ENCODE peak calls at places on chromosomes 11 and 22, in seven cellular contexts. Y, E, N, A, C, Q and H are unnamed samples.

GRCh38 chr11:74671520-74672196 is 59.6 kb downstream of the CHRDL2 start:
- DNase-seq in Y (no peak), E (no peak), N (no peak), A (no peak), C (no peak), Q (no peak), H (no peak)

GRCh38 chr22:30309981-30310672 is 16.6 kb downstream of the TBC1D10A start:
- DNase-seq in Y (no peak), E (peak), N (no peak), A (no peak), C (no peak), Q (no peak), H (no peak)

GRCh38 chr11:60338053-60338452 is 11.0 kb downstream of the MS4A6E start:
- DNase-seq in Y (no peak), E (no peak), N (no peak), A (no peak), C (no peak), Q (no peak), H (no peak)

GRCh38 chr11:73585834-73586575 is 11.9 kb downstream of the FAM168A start:
- DNase-seq in Y (no peak), E (no peak), N (no peak), A (no peak), C (no peak), Q (no peak), H (no peak)

GRCh38 chr22:48752451-48753380 is 1075.0 kb downstream of the BRD1 start:
- DNase-seq in Y (no peak), E (no peak), N (peak), A (no peak), C (no peak), Q (no peak), H (no peak)

GRCh38 chr22:25389541-25389919 is 170.1 kb downstream of the CRYBB2 start:
- DNase-seq in Y (no peak), E (no peak), N (no peak), A (no peak), C (no peak), Q (no peak), H (no peak)

GRCh38 chr22:43443072-43443471 is 31.3 kb downstream of the MPPED1 start:
- DNase-seq in Y (no peak), E (no peak), N (no peak), A (no peak), C (no peak), Q (no peak), H (no peak)

GRCh38 chr11:119195680-119196079 is 10.4 kb downstream of the NHERF4 start:
- DNase-seq in Y (peak), E (peak), N (no peak), A (peak), C (peak), Q (no peak), H (peak)

GRCh38 chr22:44685384-44686056 is 16.5 kb upstream of the PRR5 start:
- DNase-seq in Y (no peak), E (peak), N (no peak), A (peak), C (peak), Q (peak), H (no peak)

GRCh38 chr11:102664001-102664752 is 39.0 kb upstream of the MMP20 start:
- DNase-seq in Y (no peak), E (no peak), N (no peak), A (no peak), C (peak), Q (no peak), H (peak)

GRCh38 chr11:117068303-117068860 is 29.8 kb downstream of the SIK3 start:
- DNase-seq in Y (no peak), E (no peak), N (no peak), A (no peak), C (no peak), Q (no peak), H (no peak)

GRCh38 chr11:45028921-45029680 is 78.4 kb upstream of the TP53I11 start:
- DNase-seq in Y (no peak), E (no peak), N (peak), A (no peak), C (no peak), Q (no peak), H (no peak)

GRCh38 chr11:117851091-117851490 is 25.4 kb downstream of the FXYD6 start:
- DNase-seq in Y (no peak), E (no peak), N (no peak), A (no peak), C (no peak), Q (no peak), H (no peak)

GRCh38 chr11:61362542-61362875 is 335 bp downstream of the TMEM138 start:
- DNase-seq in Y (no peak), E (no peak), N (no peak), A (peak), C (no peak), Q (no peak), H (peak)

GRCh38 chr11:2737876-2738275 is 38.1 kb upstream of the KCNQ1OT1 start:
- DNase-seq in Y (no peak), E (peak), N (no peak), A (no peak), C (no peak), Q (no peak), H (no peak)

GRCh38 chr22:32649515-32650200 is 151.8 kb upstream of the TIMP3 start:
- DNase-seq in Y (no peak), E (peak), N (peak), A (no peak), C (no peak), Q (no peak), H (no peak)

GRCh38 chr11:112320668-112321067 is 60.0 kb upstream of the PLET1 start:
- DNase-seq in Y (peak), E (peak), N (no peak), A (no peak), C (no peak), Q (no peak), H (peak)

GRCh38 chr22:19630614-19631013 is 83.7 kb upstream of the SEPTIN5 start:
- DNase-seq in Y (no peak), E (no peak), N (no peak), A (peak), C (no peak), Q (no peak), H (no peak)

GRCh38 chr11:101441747-101442146 is 142.1 kb downstream of the TRPC6 start:
- DNase-seq in Y (no peak), E (no peak), N (no peak), A (no peak), C (no peak), Q (no peak), H (no peak)

GRCh38 chr11:107929611-107930200 is 1.5 kb downstream of the RAB39A start:
- DNase-seq in Y (no peak), E (no peak), N (no peak), A (peak), C (no peak), Q (no peak), H (no peak)

GRCh38 chr11:31340903-31341572 is 28.5 kb downstream of the DCDC1 start:
- DNase-seq in Y (peak), E (no peak), N (no peak), A (peak), C (peak), Q (no peak), H (peak)

GRCh38 chr11:135027461-135027860 is 615.4 kb upstream of the B3GAT1 start:
- DNase-seq in Y (peak), E (peak), N (no peak), A (no peak), C (no peak), Q (no peak), H (peak)

GRCh38 chr11:124879999-124880611 is 14.9 kb downstream of the ROBO3 start:
- DNase-seq in Y (peak), E (no peak), N (peak), A (no peak), C (no peak), Q (no peak), H (no peak)

GRCh38 chr11:65428578-65429068 is 6.0 kb downstream of the NEAT1 start:
- DNase-seq in Y (no peak), E (peak), N (peak), A (no peak), C (no peak), Q (no peak), H (no peak)

GRCh38 chr22:48305726-48306235 is 1521.9 kb downstream of the BRD1 start:
- DNase-seq in Y (no peak), E (no peak), N (no peak), A (no peak), C (no peak), Q (no peak), H (no peak)

GRCh38 chr11:134398079-134398444 is 14.0 kb downstream of the B3GAT1 start:
- DNase-seq in Y (no peak), E (no peak), N (no peak), A (no peak), C (no peak), Q (no peak), H (no peak)

GRCh38 chr11:15123849-15124248 is 9.1 kb downstream of the INSC start:
- DNase-seq in Y (no peak), E (no peak), N (no peak), A (no peak), C (peak), Q (no peak), H (no peak)

GRCh38 chr11:61042537-61042936 is 59.8 kb upstream of the CD5 start:
- DNase-seq in Y (no peak), E (no peak), N (no peak), A (no peak), C (no peak), Q (no peak), H (no peak)

GRCh38 chr11:70467196-70468085 is 69.1 kb downstream of the CTTN start:
- DNase-seq in Y (peak), E (peak), N (no peak), A (peak), C (peak), Q (no peak), H (peak)

GRCh38 chr11:107017433-107018227 is 646 bp downstream of the GUCY1A2 start:
- DNase-seq in Y (peak), E (no peak), N (peak), A (peak), C (no peak), Q (peak), H (peak)

GRCh38 chr11:120324932-120325810 is at the start of gene TLCD5:
- DNase-seq in Y (peak), E (peak), N (no peak), A (peak), C (peak), Q (peak), H (peak)
- TF ChIP-seq POLR2AphosphoS5 in Y (peak), E (peak), N (no peak), A (peak), C (peak), Q (no peak), H (no peak)

GRCh38 chr11:86698634-86699033 is 26.2 kb upstream of the ME3 start:
- DNase-seq in Y (no peak), E (no peak), N (no peak), A (no peak), C (no peak), Q (no peak), H (no peak)

GRCh38 chr11:86696451-86696850 is 24.0 kb upstream of the ME3 start:
- DNase-seq in Y (no peak), E (no peak), N (no peak), A (no peak), C (no peak), Q (no peak), H (no peak)

GRCh38 chr11:86695391-86695790 is 23.0 kb upstream of the ME3 start:
- DNase-seq in Y (no peak), E (no peak), N (no peak), A (no peak), C (no peak), Q (no peak), H (no peak)

GRCh38 chr11:86693501-86693900 is 21.1 kb upstream of the ME3 start:
- DNase-seq in Y (no peak), E (no peak), N (no peak), A (no peak), C (no peak), Q (no peak), H (no peak)

DNA sequence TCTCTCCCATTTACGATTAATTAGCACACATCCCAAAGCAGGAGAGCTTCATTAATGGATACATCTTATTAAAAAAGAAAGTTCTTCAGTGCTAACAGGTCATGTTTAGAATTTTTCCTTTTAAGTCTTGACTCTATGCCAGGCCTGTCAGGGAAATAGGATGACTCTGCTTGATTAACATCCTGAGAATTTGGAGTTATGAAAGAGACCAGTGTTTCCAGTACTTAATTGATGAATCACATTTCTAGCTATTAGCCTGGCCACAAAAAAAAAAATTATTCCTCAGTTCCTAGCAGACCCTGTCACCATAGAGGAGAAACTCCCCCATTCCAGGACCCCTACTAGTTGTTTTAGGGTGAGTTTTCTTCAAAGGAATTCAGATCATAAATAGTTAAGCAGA is 23.6 kb upstream of the ME3 start:
- DNase-seq in Y (peak), E (no peak), N (no peak), A (no peak), C (peak), Q (no peak), H (peak)
- TF ChIP-seq POLR2AphosphoS5 in Y (no peak), E (peak), N (no peak), A (peak), C (no peak), Q (no peak), H (no peak)

GRCh38 chr11:128520886-128521696 is 66.3 kb downstream of the ETS1 start:
- DNase-seq in Y (no peak), E (no peak), N (no peak), A (no peak), C (no peak), Q (no peak), H (no peak)
- TF ChIP-seq POLR2AphosphoS5 in Y (no peak), E (no peak), N (no peak), A (no peak), C (no peak), Q (no peak), H (no peak)

DNA sequence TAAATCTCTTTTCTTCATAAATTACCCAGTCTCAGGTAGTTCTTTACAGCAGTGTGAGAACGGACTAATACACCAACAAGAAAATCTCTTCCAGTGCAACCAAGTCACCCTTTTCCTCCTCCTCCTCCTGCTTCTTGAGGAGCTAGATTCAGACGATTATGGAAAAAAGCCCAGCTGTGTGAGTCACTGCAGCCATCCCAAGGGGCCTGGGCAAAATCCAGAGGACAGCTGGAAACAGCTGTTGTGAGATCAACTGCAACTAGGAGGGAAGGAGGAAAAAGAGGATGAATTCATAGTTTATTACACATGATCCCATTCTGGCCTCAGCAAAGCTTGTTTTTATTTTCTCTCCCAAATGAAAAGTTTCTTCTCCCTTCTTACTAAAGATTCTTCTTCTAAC is 32.9 kb downstream of the RBFOX2 start:
- DNase-seq in Y (peak), E (peak), N (peak), A (no peak), C (no peak), Q (no peak), H (no peak)
- TF ChIP-seq POLR2AphosphoS5 in Y (no peak), E (peak), N (no peak), A (peak), C (no peak), Q (no peak), H (no peak)

DNA sequence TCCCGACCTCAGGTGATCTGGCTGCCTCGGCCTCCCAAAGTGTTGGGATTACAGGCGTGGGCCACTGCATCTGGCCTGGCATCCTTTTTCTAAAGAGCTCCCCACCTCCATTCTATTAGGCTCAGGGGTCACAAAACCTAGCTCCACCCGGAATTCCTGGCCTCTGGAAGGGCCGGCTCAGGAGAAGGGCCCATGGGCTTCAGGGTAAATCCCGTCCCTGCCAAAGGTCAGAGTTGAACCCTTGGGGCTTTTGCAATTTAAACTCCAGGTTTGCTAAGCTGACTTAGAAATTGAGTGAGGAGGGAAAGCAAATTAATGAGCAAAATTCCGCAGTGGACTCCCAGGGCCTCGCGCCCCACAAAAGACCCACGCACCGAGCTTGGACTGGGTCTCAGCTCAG is 48.3 kb downstream of the RPS6KA4 start:
- DNase-seq in Y (no peak), E (no peak), N (no peak), A (no peak), C (no peak), Q (no peak), H (no peak)
- TF ChIP-seq POLR2AphosphoS5 in Y (no peak), E (no peak), N (no peak), A (no peak), C (no peak), Q (no peak), H (no peak)

GRCh38 chr22:39316440-39317083 is 2.9 kb downstream of the RPL3 start:
- DNase-seq in Y (peak), E (peak), N (no peak), A (peak), C (peak), Q (no peak), H (peak)
- TF ChIP-seq POLR2AphosphoS5 in Y (peak), E (peak), N (no peak), A (no peak), C (peak), Q (peak), H (peak)

GRCh38 chr22:38505595-38506117 is 455 bp downstream of the DDX17 start:
- DNase-seq in Y (peak), E (peak), N (peak), A (peak), C (no peak), Q (peak), H (no peak)

GRCh38 chr22:38503021-38503420 is 3.1 kb downstream of the DDX17 start:
- DNase-seq in Y (peak), E (no peak), N (no peak), A (no peak), C (no peak), Q (no peak), H (no peak)

GRCh38 chr22:38504731-38505594 is 1.1 kb downstream of the DDX17 start:
- DNase-seq in Y (peak), E (peak), N (no peak), A (peak), C (no peak), Q (peak), H (peak)

GRCh38 chr22:38501797-38502672 is 4.1 kb downstream of the DDX17 start:
- DNase-seq in Y (no peak), E (no peak), N (no peak), A (no peak), C (no peak), Q (no peak), H (no peak)

GRCh38 chr22:38506118-38506962 is at the start of gene DDX17:
- DNase-seq in Y (peak), E (peak), N (peak), A (peak), C (peak), Q (peak), H (peak)
- TF ChIP-seq POLR2AphosphoS5 in Y (peak), E (peak), N (peak), A (peak), C (peak), Q (peak), H (peak)

GRCh38 chr22:40181323-40181722 is 3.6 kb downstream of the TNRC6B start:
- DNase-seq in Y (no peak), E (no peak), N (no peak), A (no peak), C (no peak), Q (no peak), H (no peak)

GRCh38 chr22:40179535-40179934 is 1.8 kb downstream of the TNRC6B start:
- DNase-seq in Y (no peak), E (no peak), N (no peak), A (no peak), C (no peak), Q (no peak), H (no peak)

GRCh38 chr22:40178417-40179409 is 988 bp downstream of the TNRC6B start:
- DNase-seq in Y (peak), E (peak), N (no peak), A (peak), C (no peak), Q (no peak), H (peak)

GRCh38 chr22:40182231-40182835 is 4.6 kb downstream of the TNRC6B start:
- DNase-seq in Y (peak), E (no peak), N (no peak), A (no peak), C (no peak), Q (no peak), H (no peak)

GRCh38 chr22:40180403-40180802 is 2.7 kb downstream of the TNRC6B start:
- DNase-seq in Y (no peak), E (no peak), N (no peak), A (no peak), C (no peak), Q (no peak), H (no peak)
- TF ChIP-seq POLR2AphosphoS5 in Y (no peak), E (no peak), N (no peak), A (no peak), C (no peak), Q (no peak), H (no peak)

DNA sequence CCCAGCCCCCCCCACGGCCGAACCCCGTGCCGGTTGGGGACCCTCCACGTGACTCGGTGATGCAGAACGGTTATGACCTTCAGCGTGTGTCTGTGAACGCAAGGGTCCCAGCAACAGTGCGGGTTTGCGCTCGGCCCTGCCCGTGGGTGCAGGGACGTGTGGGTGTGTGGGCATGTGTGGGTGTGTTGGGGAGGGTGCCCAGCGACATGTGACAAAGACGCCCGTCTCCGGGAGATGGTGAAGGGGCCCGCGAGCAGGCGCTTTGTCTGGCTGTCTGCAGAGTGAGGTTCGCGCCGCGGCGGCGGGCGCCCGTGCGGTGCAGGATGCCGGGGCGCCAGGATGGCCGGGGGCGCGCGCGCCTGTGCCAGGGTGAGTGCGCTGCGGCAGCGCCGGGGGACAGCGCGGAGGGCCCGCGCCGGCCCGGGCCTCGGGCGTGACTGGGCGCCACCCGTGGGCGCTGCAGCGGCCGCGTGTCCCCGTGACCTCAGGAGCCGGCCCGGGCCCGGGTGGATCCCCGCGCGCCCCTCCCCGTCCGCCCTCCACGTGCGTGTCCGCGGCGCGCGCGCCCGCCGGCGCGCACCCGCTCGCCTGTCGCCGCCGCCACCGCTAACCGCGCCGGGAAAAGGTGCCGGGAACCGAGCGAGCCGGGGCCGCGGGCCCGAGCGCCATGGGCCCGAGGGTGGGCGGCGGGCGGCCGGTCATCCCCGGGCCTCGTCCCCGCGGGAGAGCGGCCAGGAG is at the start of gene LRFN4:
- DNase-seq in Y (no peak), E (peak), N (no peak), A (peak), C (no peak), Q (peak), H (no peak)
- TF ChIP-seq POLR2AphosphoS5 in Y (no peak), E (no peak), N (no peak), A (no peak), C (no peak), Q (no peak), H (no peak)